ENCODE peak calls at places on chromosomes 5 and 9, in eight cellular contexts. K, J, R, M, L, W, I and A are unnamed samples.

GRCh38 chr9:109453210-109453842 is 44.8 kb downstream of the PTPN3 start:
- DNase-seq in L (no peak), M (no peak), J (no peak), K (no peak), I (no peak), R (no peak), W (no peak), A (no peak)

GRCh38 chr9:2267171-2267740 is 252.1 kb downstream of the SMARCA2 start:
- DNase-seq in K (no peak), I (no peak), M (no peak), R (no peak), W (peak), L (no peak), J (no peak), A (no peak)

GRCh38 chr9:100377015-100377414 is 24.3 kb upstream of the TEX10 start:
- DNase-seq in J (no peak), I (no peak), L (no peak), W (no peak), M (no peak), K (no peak), R (no peak), A (no peak)

GRCh38 chr9:37445832-37446231 is 19.4 kb downstream of the ZBTB5 start:
- DNase-seq in K (no peak), M (no peak), J (no peak), R (no peak), I (no peak), L (no peak), W (no peak), A (no peak)

GRCh38 chr9:35948901-35949318 is 9.0 kb downstream of the OR2S2 start:
- DNase-seq in J (peak), I (no peak), R (peak), L (no peak), M (peak), W (no peak), K (no peak), A (no peak)

GRCh38 chr5:73205309-73205708 is 32.3 kb downstream of the TMEM174 start:
- DNase-seq in I (no peak), L (no peak), R (no peak), W (no peak), M (no peak), J (no peak), K (no peak), A (no peak)

GRCh38 chr9:97660847-97661246 is 27.2 kb downstream of the NCBP1 start:
- DNase-seq in J (no peak), M (no peak), I (no peak), W (peak), R (no peak), K (no peak), L (no peak), A (no peak)

GRCh38 chr5:58940446-58940845 is 357.6 kb downstream of the RAB3C start:
- DNase-seq in J (no peak), W (peak), L (no peak), M (no peak), I (no peak), R (no peak), K (no peak), A (no peak)

GRCh38 chr5:128491291-128491690 is 46.8 kb downstream of the FBN2 start:
- DNase-seq in I (no peak), J (no peak), K (no peak), R (no peak), W (peak), L (no peak), M (no peak), A (no peak)

GRCh38 chr5:175640108-175640507 is 17.8 kb upstream of the HRH2 start:
- DNase-seq in K (no peak), J (no peak), L (no peak), M (no peak), I (no peak), R (no peak), W (no peak), A (no peak)

GRCh38 chr5:101390317-101390908 is 487.3 kb upstream of the ST8SIA4 start:
- DNase-seq in R (peak), K (no peak), J (no peak), W (peak), M (peak), I (peak), L (no peak), A (peak)

GRCh38 chr5:103060414-103060954 is 59.5 kb downstream of the GIN1 start:
- DNase-seq in R (no peak), I (no peak), M (no peak), W (no peak), K (no peak), L (no peak), J (no peak), A (peak)

GRCh38 chr9:94126844-94127243 is 42.6 kb downstream of the PTPDC1 start:
- DNase-seq in J (no peak), W (no peak), R (no peak), M (no peak), L (no peak), K (no peak), I (no peak), A (no peak)
- H3K4me3 ChIP-seq in J (no peak), W (no peak), R (no peak), M (no peak), L (no peak), K (no peak), I (no peak), A (no peak)

DNA sequence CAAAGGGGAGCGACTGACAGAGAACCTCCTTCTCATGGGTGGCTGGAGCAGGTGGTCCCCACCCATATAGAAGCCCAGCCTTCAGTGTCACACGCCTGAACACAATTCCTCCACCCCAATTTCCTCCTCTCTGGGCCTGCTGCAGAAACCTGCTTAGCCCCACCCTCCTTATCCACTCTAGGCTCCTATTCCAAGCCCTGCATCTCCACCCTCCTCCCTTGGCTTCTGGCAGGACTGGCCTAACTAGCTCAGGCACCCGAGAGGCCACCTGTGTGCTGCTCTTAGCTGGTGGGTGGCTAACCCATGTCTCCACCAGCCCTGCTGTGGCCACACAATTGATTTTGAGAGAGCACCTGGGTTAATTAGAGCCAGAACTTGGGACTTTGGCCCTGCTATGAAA is 77.3 kb upstream of the ATP10B start:
- DNase-seq in R (no peak), W (no peak), K (no peak), I (no peak), M (peak), L (no peak), J (peak), A (peak)
- H3K4me3 ChIP-seq in R (no peak), W (no peak), K (no peak), I (no peak), M (no peak), L (no peak), J (no peak), A (no peak)

GRCh38 chr5:38660194-38660668 is 103.8 kb upstream of the LIFR start:
- DNase-seq in W (no peak), K (peak), M (no peak), L (no peak), J (no peak), I (no peak), R (peak), A (no peak)
- H3K4me3 ChIP-seq in W (no peak), K (peak), M (no peak), L (no peak), J (no peak), I (no peak), R (no peak), A (no peak)

GRCh38 chr5:74543162-74543995 is 97.1 kb downstream of the ENC1 start:
- DNase-seq in R (no peak), K (no peak), J (no peak), M (no peak), W (peak), I (no peak), L (peak), A (peak)
- H3K4me3 ChIP-seq in R (no peak), K (no peak), J (no peak), M (no peak), W (no peak), I (no peak), L (no peak), A (no peak)

GRCh38 chr9:26904070-26904469 is 11.5 kb upstream of the CAAP1 start:
- DNase-seq in W (no peak), M (no peak), R (no peak), L (no peak), J (no peak), K (no peak), I (no peak), A (no peak)

DNA sequence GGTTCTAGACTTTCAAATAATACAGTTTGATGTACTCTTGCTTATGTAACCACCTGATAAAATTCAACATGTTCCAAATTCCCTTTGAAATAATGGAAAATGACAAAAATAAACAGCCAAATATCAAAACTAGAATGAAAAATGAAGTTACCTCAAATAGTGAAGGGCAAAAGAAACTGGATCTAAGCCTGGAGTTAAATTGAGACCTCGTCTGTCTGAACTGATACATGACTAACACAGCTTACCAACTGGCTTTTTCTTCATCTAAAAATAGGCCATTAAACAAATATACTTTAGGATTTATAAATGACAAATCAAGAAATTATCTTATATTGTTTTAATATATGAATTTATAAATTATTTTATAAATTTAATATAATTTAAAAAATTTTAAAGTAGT is 12.1 kb upstream of the CAAP1 start:
- DNase-seq in M (no peak), J (no peak), R (no peak), W (no peak), K (no peak), I (no peak), L (no peak), A (no peak)
- H3K4me3 ChIP-seq in M (no peak), J (no peak), R (no peak), W (no peak), K (no peak), I (no peak), L (no peak), A (no peak)

DNA sequence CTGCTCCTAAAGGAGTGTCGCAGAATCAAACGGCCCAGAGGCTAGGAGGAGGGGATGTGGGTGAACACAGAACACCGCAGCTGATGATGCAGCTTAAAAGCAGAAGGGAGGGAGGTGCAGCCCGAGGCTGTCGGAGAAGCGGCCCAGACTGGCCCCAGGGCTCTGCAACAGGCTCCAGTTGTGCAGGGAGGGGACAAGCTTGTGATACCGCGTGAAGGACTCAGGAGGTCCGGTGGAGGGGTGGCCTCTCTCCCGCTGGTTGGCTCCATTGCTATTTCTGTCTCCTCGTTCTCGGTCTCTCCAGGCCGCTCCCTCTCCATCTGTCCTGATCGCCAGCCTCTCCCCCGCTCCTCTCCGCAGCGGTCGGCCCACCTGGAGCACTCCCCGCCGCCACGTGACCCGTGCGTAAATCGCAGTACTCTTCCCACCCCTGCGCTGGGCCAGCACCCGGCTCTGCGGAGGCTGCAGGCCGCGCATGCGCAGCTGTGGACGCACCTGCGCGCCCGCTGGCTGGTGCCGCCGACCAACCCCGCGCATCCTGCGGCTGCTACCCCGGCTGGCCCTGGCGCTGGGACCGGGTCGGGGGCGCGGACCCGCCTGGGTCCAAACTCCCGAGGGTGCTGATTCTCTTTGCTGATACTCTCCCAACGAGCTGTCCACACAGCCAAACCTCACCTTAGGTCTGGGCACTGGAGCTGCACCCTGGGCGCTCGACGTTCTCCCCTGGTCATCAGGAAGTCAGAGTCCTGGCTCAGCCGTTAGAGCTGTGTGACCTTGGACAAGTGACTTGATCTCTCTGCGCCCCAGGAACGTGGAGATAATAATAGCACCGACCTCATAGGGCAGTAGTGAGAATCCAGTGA is 3.7 kb upstream of the STXBP1 start:
- DNase-seq in M (peak), K (peak), R (peak), I (peak), L (peak), J (peak), W (peak), A (peak)
- H3K4me3 ChIP-seq in M (no peak), K (peak), R (peak), I (peak), L (peak), J (no peak), W (peak), A (peak)

GRCh38 chr9:137762414-137763061 is 115.0 kb upstream of the CACNA1B start:
- DNase-seq in J (peak), K (no peak), L (no peak), I (no peak), R (no peak), M (no peak), W (peak), A (peak)
- H3K4me3 ChIP-seq in J (no peak), K (no peak), L (no peak), I (no peak), R (no peak), M (no peak), W (no peak), A (no peak)

DNA sequence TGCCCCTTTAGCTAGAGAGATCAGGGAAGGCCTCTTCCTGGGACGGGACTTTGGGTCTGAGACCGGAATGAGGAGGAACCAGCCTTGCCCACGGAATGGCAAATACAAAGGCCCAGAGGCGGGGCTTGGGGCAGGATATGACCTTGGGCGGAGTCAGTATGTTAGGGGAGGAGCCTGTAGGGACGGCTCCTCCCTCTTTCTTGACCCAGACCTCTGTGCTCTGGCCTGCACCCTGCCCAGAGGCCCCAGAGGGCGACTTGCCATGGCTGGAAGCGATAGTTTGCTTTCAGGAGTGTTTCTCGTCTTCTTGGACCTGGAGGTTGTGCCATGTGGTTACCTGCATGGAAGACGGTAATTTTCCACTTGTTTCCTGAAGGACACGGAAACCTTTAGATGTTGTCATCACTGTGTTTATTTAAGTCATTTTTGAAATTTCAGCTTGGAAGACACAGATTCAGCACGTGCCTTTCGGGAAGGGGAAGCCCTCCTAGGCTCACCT is 85.6 kb downstream of the DAB2IP start:
- DNase-seq in M (peak), K (peak), J (peak), I (no peak), W (no peak), L (no peak), R (peak), A (peak)
- H3K4me3 ChIP-seq in M (peak), K (peak), J (peak), I (no peak), W (no peak), L (peak), R (peak), A (peak)

DNA sequence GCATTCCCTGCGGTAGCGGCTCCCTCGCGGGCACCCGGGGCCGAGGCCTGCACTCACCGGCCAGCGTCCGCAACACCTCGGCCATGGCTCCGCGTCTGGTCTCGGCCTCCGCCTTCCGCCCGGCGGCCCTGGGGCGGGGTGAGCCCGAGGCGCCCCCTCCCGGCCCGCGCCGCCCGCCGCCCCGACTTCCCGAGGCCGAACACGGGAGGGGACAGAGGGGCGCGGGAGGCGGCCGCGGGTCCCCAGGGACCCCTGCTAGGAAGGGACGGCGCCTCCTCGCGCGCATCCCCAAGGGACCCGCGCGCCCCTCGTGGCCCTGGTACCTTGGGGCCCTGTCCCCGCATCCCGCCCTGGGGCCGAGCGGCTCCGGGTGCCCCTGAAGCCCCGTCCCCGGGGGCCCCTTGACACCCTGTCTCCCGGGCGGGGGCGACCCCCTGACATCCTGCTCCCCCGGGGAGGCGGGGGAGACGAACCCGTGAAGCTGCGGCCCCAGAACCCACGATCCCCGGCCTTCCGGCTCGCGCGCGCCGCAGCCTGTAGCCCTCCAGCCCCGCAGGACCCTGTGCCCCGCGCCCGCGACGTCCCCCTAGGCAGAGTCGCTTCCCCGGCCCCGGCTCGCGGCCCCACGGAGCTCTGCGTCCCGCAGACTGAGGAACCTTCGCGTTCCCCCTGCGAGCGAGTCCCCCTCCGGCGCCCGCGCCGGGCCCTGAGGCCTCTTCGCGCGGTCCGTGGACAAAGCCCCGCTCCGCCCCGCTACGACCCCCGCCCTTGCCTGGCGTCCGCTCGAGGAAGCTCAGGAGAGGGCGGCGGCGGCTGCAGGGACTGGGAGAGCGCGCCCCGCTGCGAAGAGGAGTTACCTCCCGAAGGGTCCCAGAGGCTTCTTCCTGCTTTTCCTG is at the start of gene ABO:
- DNase-seq in M (peak), K (no peak), R (no peak), L (no peak), I (no peak), W (no peak), J (peak), A (peak)
- H3K4me3 ChIP-seq in M (peak), K (peak), R (no peak), L (peak), I (no peak), W (no peak), J (peak), A (peak)